ENCODE peak calls at places on chromosomes 6 and 20, in six cellular contexts. H is ureter; L is activated CD8-positive, alpha-beta memory T cell treated with anti-CD3 and anti-CD28 coated beads, Interleukin-2, amount 10 ng/mL, durations not matched to agents 7 days and 5 days; T is aorta; S is amniotic epithelial cell; Q is stimulated activated CD8-positive, alpha-beta memory T cell treated with anti-CD3 and anti-CD28 coated beads, Interleukin-12 subunit alpha, Interleukin-12 subunit beta, amount 100 ng/mL, for 1 hour. N is an unnamed sample.

GRCh38 chr6:120378582-120379220 is 955.6 kb downstream of the TBC1D32 start:
- DNase-seq in H (no peak), L (no peak), T (no peak), S (peak), Q (no peak), N (no peak)

GRCh38 chr20:22496817-22497216 is 87.6 kb downstream of the FOXA2 start:
- DNase-seq in H (no peak), L (no peak), T (no peak), S (no peak), Q (no peak), N (no peak)

GRCh38 chr6:143149771-143150170 is 89.1 kb downstream of the AIG1 start:
- DNase-seq in H (no peak), L (no peak), T (no peak), S (no peak), Q (no peak), N (no peak)

GRCh38 chr6:16471222-16471784 is 232.9 kb downstream of the GMPR start:
- DNase-seq in H (no peak), L (peak), T (no peak), S (peak), Q (no peak), N (peak)

GRCh38 chr6:143055213-143055612 is 5.5 kb upstream of the AIG1 start:
- DNase-seq in H (no peak), L (no peak), T (no peak), S (no peak), Q (no peak), N (no peak)

GRCh38 chr6:95581073-95581472 is 3.7 kb downstream of the MANEA start:
- DNase-seq in H (no peak), L (no peak), T (no peak), S (no peak), Q (no peak), N (no peak)

GRCh38 chr20:10955166-10955565 is 281.4 kb upstream of the JAG1 start:
- DNase-seq in H (no peak), L (no peak), T (no peak), S (no peak), Q (no peak), N (no peak)

GRCh38 chr6:147407571-147407970 is 100.9 kb upstream of the SAMD5 start:
- DNase-seq in H (no peak), L (no peak), T (no peak), S (no peak), Q (no peak), N (no peak)

GRCh38 chr6:10315034-10315433 is 99.8 kb downstream of the TFAP2A start:
- DNase-seq in H (no peak), L (no peak), T (no peak), S (no peak), Q (no peak), N (peak)

GRCh38 chr6:5025911-5026819 is 22.3 kb upstream of the RPP40 start:
- DNase-seq in H (peak), L (no peak), T (peak), S (peak), Q (no peak), N (peak)

GRCh38 chr6:169332250-169332649 is 78.6 kb upstream of the THBS2 start:
- DNase-seq in H (no peak), L (no peak), T (no peak), S (no peak), Q (no peak), N (no peak)

GRCh38 chr6:145814035-145814500 is 527 bp downstream of the FBXO30 start:
- DNase-seq in H (peak), L (peak), T (peak), S (no peak), Q (no peak), N (peak)

GRCh38 chr6:88490865-88491264 is 324.7 kb upstream of the CNR1 start:
- DNase-seq in H (no peak), L (no peak), T (no peak), S (peak), Q (no peak), N (no peak)

GRCh38 chr20:19129976-19130612 is 82.3 kb upstream of the SLC24A3 start:
- DNase-seq in H (no peak), L (no peak), T (no peak), S (no peak), Q (no peak), N (no peak)

GRCh38 chr6:408599-409102 is 17.1 kb downstream of the IRF4 start:
- DNase-seq in H (no peak), L (peak), T (no peak), S (peak), Q (no peak), N (no peak)

GRCh38 chr6:47836639-47837038 is 54.8 kb downstream of the OPN5 start:
- DNase-seq in H (no peak), L (no peak), T (no peak), S (no peak), Q (no peak), N (no peak)

GRCh38 chr20:49833483-49833882 is 20.9 kb downstream of the SLC9A8 start:
- DNase-seq in H (no peak), L (no peak), T (no peak), S (no peak), Q (no peak), N (peak)

GRCh38 chr6:24537082-24537699 is 42.4 kb downstream of the ALDH5A1 start:
- DNase-seq in H (no peak), L (no peak), T (no peak), S (no peak), Q (no peak), N (no peak)

GRCh38 chr6:168908887-168909286 is 344.8 kb downstream of the THBS2 start:
- DNase-seq in H (no peak), L (no peak), T (no peak), S (peak), Q (no peak), N (no peak)

N was measured in retina.